ENCODE peak calls at places on chromosomes 11 and 22, in six cellular contexts. R, N, U, Z, P and M are unnamed samples.

GRCh38 chr22:38097557-38098409 is 12.7 kb downstream of the BAIAP2L2 start:
- DNase-seq in R (no peak), N (peak), U (no peak), Z (peak), P (no peak), M (no peak)

GRCh38 chr11:37504066-37504611 is 906.1 kb upstream of the RAG2 start:
- DNase-seq in R (no peak), N (peak), U (no peak), Z (peak), P (peak), M (peak)

GRCh38 chr11:69773626-69774353 is 1.4 kb downstream of the FGF4 start:
- DNase-seq in R (no peak), N (no peak), U (no peak), Z (no peak), P (no peak), M (no peak)

GRCh38 chr11:85947431-85948272 is 92.5 kb downstream of the CCDC83 start:
- DNase-seq in R (no peak), N (peak), U (no peak), Z (peak), P (peak), M (peak)

GRCh38 chr22:17896552-17896951 is 122.3 kb upstream of the BID start:
- DNase-seq in R (no peak), N (no peak), U (peak), Z (peak), P (no peak), M (no peak)

GRCh38 chr11:7548659-7549283 is 35.0 kb downstream of the PPFIBP2 start:
- DNase-seq in R (no peak), N (no peak), U (no peak), Z (no peak), P (peak), M (peak)

GRCh38 chr11:945986-946385 is 20.3 kb downstream of the AP2A2 start:
- DNase-seq in R (no peak), N (no peak), U (no peak), Z (no peak), P (no peak), M (no peak)

GRCh38 chr11:17012712-17013547 is 1.3 kb downstream of the PLEKHA7 start:
- DNase-seq in R (peak), N (peak), U (no peak), Z (peak), P (no peak), M (no peak)

GRCh38 chr11:128694618-128695481 is 978 bp downstream of the FLI1 start:
- DNase-seq in R (no peak), N (no peak), U (peak), Z (no peak), P (peak), M (peak)

GRCh38 chr11:47359586-47359985 is 7.1 kb upstream of the MYBPC3 start:
- DNase-seq in R (no peak), N (no peak), U (no peak), Z (no peak), P (no peak), M (no peak)

GRCh38 chr11:115581871-115582639 is 77.8 kb upstream of the CADM1 start:
- DNase-seq in R (no peak), N (no peak), U (peak), Z (peak), P (no peak), M (no peak)

GRCh38 chr11:107457205-107457557 is 444 bp downstream of the CWF19L2 start:
- DNase-seq in R (no peak), N (peak), U (peak), Z (peak), P (peak), M (peak)

GRCh38 chr22:45763236-45763624 is 91.6 kb downstream of the ATXN10 start:
- DNase-seq in R (no peak), N (no peak), U (no peak), Z (no peak), P (no peak), M (no peak)

GRCh38 chr11:57181678-57182305 is at the start of gene LRRC55:
- DNase-seq in R (no peak), N (no peak), U (no peak), Z (no peak), P (no peak), M (no peak)

GRCh38 chr22:50115693-50116092 is 25.9 kb downstream of the MOV10L1 start:
- DNase-seq in R (no peak), N (no peak), U (peak), Z (peak), P (no peak), M (no peak)

GRCh38 chr11:66360406-66361073 is 11.0 kb downstream of the SLC29A2 start:
- DNase-seq in R (no peak), N (no peak), U (no peak), Z (no peak), P (no peak), M (no peak)

GRCh38 chr22:19727310-19728150 is 4.2 kb downstream of the GP1BB start:
- DNase-seq in R (no peak), N (no peak), U (no peak), Z (no peak), P (no peak), M (no peak)
- TF ChIP-seq CTCF in R (no peak), N (no peak), U (no peak), Z (no peak), P (no peak), M (no peak)

DNA sequence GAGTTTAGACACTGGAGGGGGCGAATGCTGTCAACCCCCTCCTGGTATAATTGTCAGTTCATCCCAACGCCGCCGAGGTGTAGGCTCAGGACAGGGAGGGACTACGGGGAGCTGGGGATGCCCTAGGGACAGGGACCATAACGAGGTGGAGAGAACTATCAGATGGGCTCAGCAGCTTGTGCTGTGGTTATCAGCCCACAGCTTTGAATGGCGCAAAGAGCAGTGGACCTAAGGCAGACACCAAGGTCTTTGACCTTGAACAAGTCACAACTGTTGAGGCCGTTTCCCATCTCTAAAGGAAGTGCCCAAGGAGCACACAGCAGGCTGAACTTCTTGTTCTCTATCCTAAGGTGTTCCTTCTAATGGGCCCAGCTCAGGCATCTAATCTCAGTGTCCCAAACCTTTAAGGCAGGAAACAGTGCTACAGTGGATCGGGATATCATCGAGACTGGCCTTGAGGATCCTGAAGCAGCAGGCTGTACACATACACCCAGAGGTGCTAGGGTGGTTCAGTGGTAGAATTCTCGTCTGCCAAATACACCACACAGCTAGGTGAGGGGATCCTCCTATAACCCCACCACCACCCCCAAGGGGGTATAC is 993 bp upstream of the TUT1 start:
- DNase-seq in R (no peak), N (no peak), U (no peak), Z (no peak), P (no peak), M (no peak)
- TF ChIP-seq CTCF in R (no peak), N (no peak), U (no peak), Z (no peak), P (no peak), M (no peak)

GRCh38 chr11:58286249-58286648 is 18.2 kb upstream of the OR10W1 start:
- DNase-seq in R (no peak), N (peak), U (peak), Z (peak), P (peak), M (peak)
- TF ChIP-seq CTCF in R (no peak), N (peak), U (peak), Z (peak), P (peak), M (peak)

DNA sequence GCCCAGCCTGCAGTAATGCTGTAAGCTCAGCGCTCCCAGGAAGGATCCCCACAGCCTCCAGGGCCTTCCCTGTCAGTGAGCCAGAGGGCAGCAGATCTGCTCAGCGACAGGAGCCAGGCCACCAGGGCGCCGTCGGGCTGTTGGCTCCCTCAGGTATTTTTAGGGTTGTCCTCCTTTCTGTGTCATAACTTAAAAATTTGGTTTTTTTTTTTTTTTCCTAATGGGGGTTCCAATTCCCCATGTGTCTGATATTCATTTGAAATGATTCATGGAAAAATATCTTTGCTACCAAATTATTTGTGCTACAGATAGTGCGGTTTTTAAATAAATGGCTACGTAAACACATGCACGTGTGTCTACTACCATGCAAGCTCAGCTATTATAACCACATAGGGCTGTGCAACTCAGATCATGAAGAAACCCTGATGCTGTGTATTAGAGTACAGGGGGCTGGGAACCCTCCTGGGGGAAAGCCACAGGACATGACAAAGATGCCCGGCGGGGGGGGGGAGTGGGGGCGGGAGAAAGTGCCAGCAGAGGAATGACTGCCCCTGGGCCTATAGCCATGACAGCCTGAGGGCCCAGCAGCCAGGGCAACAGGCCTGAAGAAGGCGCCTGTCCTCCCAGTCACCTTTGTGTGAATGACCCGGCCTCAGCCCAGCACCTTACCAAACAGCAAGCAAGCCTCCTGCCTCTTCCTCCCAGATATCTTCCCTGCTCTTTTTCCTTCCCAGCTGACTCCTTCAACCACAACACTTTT is 89.3 kb downstream of the NAT10 start:
- DNase-seq in R (no peak), N (no peak), U (peak), Z (peak), P (no peak), M (no peak)
- TF ChIP-seq CTCF in R (no peak), N (no peak), U (no peak), Z (no peak), P (no peak), M (no peak)

GRCh38 chr11:59807047-59807446 is 3.5 kb downstream of the MRPL16 start:
- DNase-seq in R (no peak), N (no peak), U (no peak), Z (no peak), P (no peak), M (no peak)

GRCh38 chr11:59812220-59812619 is 1.6 kb upstream of the MRPL16 start:
- DNase-seq in R (no peak), N (no peak), U (no peak), Z (no peak), P (no peak), M (no peak)

GRCh38 chr11:59810911-59811259 is 307 bp upstream of the MRPL16 start:
- DNase-seq in R (no peak), N (no peak), U (no peak), Z (no peak), P (no peak), M (no peak)

GRCh38 chr11:59813364-59813763 is 2.8 kb upstream of the MRPL16 start:
- DNase-seq in R (no peak), N (no peak), U (no peak), Z (no peak), P (no peak), M (no peak)

GRCh38 chr11:59810189-59810910 is at the start of gene MRPL16:
- DNase-seq in R (peak), N (peak), U (peak), Z (peak), P (peak), M (peak)
- TF ChIP-seq CTCF in R (no peak), N (no peak), U (peak), Z (no peak), P (peak), M (peak)

DNA sequence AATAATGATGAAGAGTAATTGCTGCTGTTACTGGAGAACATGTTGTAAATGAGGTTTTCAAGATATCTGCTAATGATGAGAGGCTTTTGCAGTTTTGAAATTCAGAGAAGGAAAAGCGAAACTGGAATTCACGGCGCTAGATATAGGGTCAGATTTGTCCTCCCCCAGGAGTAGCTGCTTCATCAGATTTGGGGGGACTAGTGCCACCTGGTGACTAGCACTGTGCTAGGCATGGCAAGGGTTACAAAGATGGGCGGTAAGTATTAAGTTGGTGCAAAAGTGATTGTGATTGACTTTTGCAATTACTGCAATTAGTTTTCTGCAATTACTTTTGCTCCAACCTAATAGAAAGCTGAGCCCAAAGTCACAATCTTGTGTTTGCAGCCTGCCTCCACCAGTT is 879.9 kb upstream of the TENM4 start:
- DNase-seq in R (no peak), N (no peak), U (peak), Z (no peak), P (peak), M (no peak)
- TF ChIP-seq CTCF in R (no peak), N (peak), U (peak), Z (peak), P (peak), M (peak)

DNA sequence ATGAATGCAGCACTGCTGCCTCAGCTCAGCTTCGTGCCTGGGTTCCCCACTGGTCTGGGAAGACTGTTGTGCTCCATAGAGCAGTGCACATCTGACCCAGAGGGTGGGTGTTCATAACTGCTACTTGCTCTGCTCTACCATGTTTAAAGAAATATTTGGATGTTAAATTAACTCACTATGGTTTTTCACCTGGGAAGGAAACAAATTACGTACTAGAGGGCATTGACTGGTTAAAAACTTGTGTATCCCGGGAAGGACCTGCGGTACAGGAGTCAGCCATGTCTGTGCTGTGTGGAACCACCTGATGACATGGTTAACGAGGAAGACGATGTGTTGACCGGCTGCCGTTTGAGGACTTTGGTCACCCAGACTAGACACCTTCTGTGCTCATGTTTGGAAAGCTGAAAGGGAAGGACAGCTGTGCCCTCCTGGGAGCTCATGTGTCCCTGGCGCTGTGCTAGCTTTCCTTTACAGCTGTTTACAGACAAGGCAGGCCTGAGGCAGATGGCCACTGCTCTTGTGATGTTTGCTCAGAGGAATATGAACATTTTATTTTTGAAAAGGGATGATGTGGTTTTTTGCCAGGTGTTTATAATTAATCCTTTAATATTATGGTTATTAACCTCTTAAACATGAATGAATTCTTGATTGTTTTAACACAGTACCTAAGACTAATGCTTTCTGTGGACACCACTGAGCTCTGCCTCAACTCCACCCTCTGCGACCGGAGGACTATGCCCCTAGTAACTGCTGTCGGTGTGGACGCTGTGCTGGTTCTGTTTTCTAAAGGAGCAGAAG is 14.3 kb upstream of the AIFM3 start:
- DNase-seq in R (no peak), N (no peak), U (no peak), Z (no peak), P (no peak), M (no peak)
- TF ChIP-seq CTCF in R (no peak), N (no peak), U (no peak), Z (no peak), P (no peak), M (no peak)